ENCODE peak calls at places on chromosomes 12 and 14, in nine cellular contexts. I, X, Y, D, A, B, H, S and Q are unnamed samples.
A peak's percentile ranks its signal among the peaks of the same experiment; 100 is the strongest.

GRCh38 chr12:117261267-117261666 is 71.0 kb upstream of the FBXO21 start:
- DNase-seq in I (peak; percentile 33), X (no peak), Y (no peak), D (peak; percentile 32), A (no peak), B (peak; percentile 56), H (peak; percentile 77), S (no peak), Q (no peak)

GRCh38 chr12:52394836-52395405 is 9.5 kb upstream of the KRT84 start:
- DNase-seq in I (no peak), X (no peak), Y (no peak), D (no peak), A (no peak), B (no peak), H (no peak), S (no peak), Q (no peak)

GRCh38 chr12:132593521-132593920 is 16.9 kb downstream of the LRCOL1 start:
- DNase-seq in I (no peak), X (no peak), Y (no peak), D (no peak), A (no peak), B (no peak), H (no peak), S (no peak), Q (no peak)

GRCh38 chr12:24738436-24738835 is 210.5 kb downstream of the BCAT1 start:
- DNase-seq in I (no peak), X (no peak), Y (peak; percentile 26), D (no peak), A (no peak), B (no peak), H (no peak), S (no peak), Q (no peak)

GRCh38 chr14:32669416-32669815 is 269.3 kb upstream of the NPAS3 start:
- DNase-seq in I (no peak), X (no peak), Y (no peak), D (peak; percentile 27), A (no peak), B (no peak), H (no peak), S (no peak), Q (no peak)

GRCh38 chr14:71441142-71441541 is 491.1 kb upstream of the RGS6 start:
- DNase-seq in I (no peak), X (no peak), Y (no peak), D (no peak), A (no peak), B (no peak), H (no peak), S (no peak), Q (no peak)

GRCh38 chr12:74071182-74071581 is 466.5 kb upstream of the ATXN7L3B start:
- DNase-seq in I (no peak), X (no peak), Y (no peak), D (no peak), A (no peak), B (no peak), H (no peak), S (no peak), Q (no peak)

GRCh38 chr12:57844725-57845477 is 1.6 kb downstream of the CTDSP2 start:
- DNase-seq in I (peak; percentile 82), X (peak; percentile 58), Y (peak; percentile 90), D (peak; percentile 94), A (peak; percentile 91), B (no peak), H (no peak), S (peak; percentile 47), Q (peak; percentile 56)

GRCh38 chr12:87667378-87667777 is 361.8 kb downstream of the C12orf50 start:
- DNase-seq in I (peak; percentile 55), X (no peak), Y (peak; percentile 15), D (peak; percentile 29), A (peak; percentile 3), B (no peak), H (peak; percentile 44), S (peak; percentile 4), Q (no peak)

GRCh38 chr12:26493656-26494055 is 298.3 kb downstream of the SSPN start:
- DNase-seq in I (no peak), X (no peak), Y (no peak), D (no peak), A (no peak), B (no peak), H (peak; percentile 83), S (no peak), Q (no peak)

GRCh38 chr12:24615967-24616411 is 332.9 kb downstream of the BCAT1 start:
- DNase-seq in I (no peak), X (no peak), Y (peak; percentile 40), D (peak; percentile 20), A (no peak), B (no peak), H (peak; percentile 60), S (no peak), Q (no peak)

GRCh38 chr14:105484069-105484996 is 2.4 kb upstream of the CRIP1 start:
- DNase-seq in I (peak; percentile 53), X (no peak), Y (peak; percentile 74), D (no peak), A (peak; percentile 48), B (no peak), H (no peak), S (no peak), Q (no peak)

GRCh38 chr12:29234965-29235364 is 85.9 kb downstream of the FAR2 start:
- DNase-seq in I (no peak), X (no peak), Y (peak; percentile 30), D (peak; percentile 68), A (no peak), B (no peak), H (peak; percentile 82), S (no peak), Q (no peak)

GRCh38 chr14:104994988-104995387 is 9.4 kb downstream of the CLBA1 start:
- DNase-seq in I (no peak), X (no peak), Y (no peak), D (no peak), A (no peak), B (no peak), H (no peak), S (no peak), Q (no peak)

GRCh38 chr12:77594386-77594785 is 236.3 kb upstream of the NAV3 start:
- DNase-seq in I (no peak), X (no peak), Y (no peak), D (peak; percentile 67), A (peak; percentile 33), B (no peak), H (no peak), S (no peak), Q (no peak)

GRCh38 chr12:89783321-89784060 is 74.9 kb upstream of the ATP2B1 start:
- DNase-seq in I (peak; percentile 18), X (no peak), Y (peak; percentile 75), D (peak; percentile 78), A (peak; percentile 62), B (no peak), H (no peak), S (peak; percentile 20), Q (no peak)

GRCh38 chr14:81435578-81436295 is 35.6 kb upstream of the STON2 start:
- DNase-seq in I (peak; percentile 26), X (peak; percentile 41), Y (peak; percentile 42), D (no peak), A (peak; percentile 24), B (no peak), H (peak; percentile 72), S (peak; percentile 53), Q (peak; percentile 84)

GRCh38 chr12:57182918-57183575 is 33.5 kb upstream of the NXPH4 start:
- DNase-seq in I (peak; percentile 73), X (peak; percentile 85), Y (peak; percentile 65), D (peak; percentile 66), A (peak; percentile 89), B (peak; percentile 59), H (peak; percentile 80), S (peak; percentile 68), Q (peak; percentile 59)

GRCh38 chr12:57740656-57741412 is 2.3 kb upstream of the AGAP2 start:
- DNase-seq in I (no peak), X (no peak), Y (no peak), D (no peak), A (no peak), B (no peak), H (no peak), S (no peak), Q (no peak)

GRCh38 chr12:59929091-59929490 is 333.3 kb downstream of the SLC16A7 start:
- DNase-seq in I (peak; percentile 55), X (peak; percentile 25), Y (peak; percentile 14), D (peak; percentile 83), A (peak; percentile 23), B (no peak), H (peak; percentile 97), S (no peak), Q (no peak)

GRCh38 chr12:67647547-67648305 is 819 bp upstream of the DYRK2 start:
- DNase-seq in I (peak; percentile 93), X (peak; percentile 74), Y (peak; percentile 97), D (peak; percentile 84), A (peak; percentile 86), B (no peak), H (peak; percentile 76), S (peak; percentile 88), Q (peak; percentile 63)